ENCODE peak calls at places on chromosomes 1 and 21, in eight cellular contexts. P is hypothalamus; H is fibroblast of mammary gland; I is lower lobe of right lung; X is activated T-cell treated with anti-CD3 and anti-CD28 coated beads for 1 hour; M is activated CD4-positive, alpha-beta T cell treated with anti-CD3 and anti-CD28 coated beads, Interleukin-2, amount 50 U/mL, for 1 hour; F is AML-193; U is NCI-H460. L is an unnamed sample.

GRCh38 chr1:86434031-86434430 is 10.1 kb downstream of the CLCA2 start:
- DNase-seq in P (no peak), H (no peak), I (no peak), X (no peak), M (no peak), F (no peak), U (no peak), L (no peak)

GRCh38 chr1:101291562-101292035 is 54.8 kb downstream of the S1PR1 start:
- DNase-seq in P (no peak), H (peak; percentile 84), I (no peak), X (no peak), M (no peak), F (peak; percentile 77), U (no peak), L (no peak)

GRCh38 chr1:210582186-210582981 is 253.7 kb downstream of the HHAT start:
- DNase-seq in P (no peak), H (no peak), I (no peak), X (no peak), M (no peak), F (no peak), U (no peak), L (no peak)

GRCh38 chr1:172653015-172653709 is 5.7 kb upstream of the FASLG start:
- DNase-seq in P (no peak), H (peak; percentile 52), I (no peak), X (no peak), M (no peak), F (no peak), U (no peak), L (no peak)

GRCh38 chr1:20552728-20553571 is 577 bp downstream of the FAM43B start:
- DNase-seq in P (no peak), H (peak; percentile 26), I (no peak), X (no peak), M (no peak), F (no peak), U (no peak), L (no peak)

GRCh38 chr1:51237714-51238403 is 1.8 kb downstream of the RNF11 start:
- DNase-seq in P (no peak), H (peak; percentile 63), I (no peak), X (no peak), M (no peak), F (no peak), U (no peak), L (no peak)

GRCh38 chr1:53061859-53062714 is at the start of gene PODN:
- DNase-seq in P (no peak), H (no peak), I (peak; percentile 52), X (no peak), M (no peak), F (no peak), U (no peak), L (peak; percentile 83)

GRCh38 chr21:46108827-46109226 is 10.9 kb downstream of the COL6A2 start:
- DNase-seq in P (no peak), H (no peak), I (no peak), X (no peak), M (no peak), F (no peak), U (no peak), L (no peak)

GRCh38 chr1:55374801-55375616 is 159.8 kb upstream of the USP24 start:
- DNase-seq in P (no peak), H (peak; percentile 53), I (no peak), X (no peak), M (no peak), F (no peak), U (no peak), L (no peak)

GRCh38 chr1:67138813-67139539 is 4.2 kb upstream of the C1orf141 start:
- DNase-seq in P (no peak), H (no peak), I (no peak), X (no peak), M (no peak), F (no peak), U (no peak), L (no peak)

GRCh38 chr1:7218210-7218832 is 433.1 kb downstream of the CAMTA1 start:
- DNase-seq in P (no peak), H (peak; percentile 61), I (no peak), X (no peak), M (peak; percentile 10), F (peak; percentile 23), U (peak; percentile 46), L (no peak)

GRCh38 chr1:113223040-113223439 is 150.0 kb downstream of the LRIG2 start:
- DNase-seq in P (no peak), H (no peak), I (no peak), X (no peak), M (no peak), F (no peak), U (no peak), L (no peak)

GRCh38 chr1:26283871-26284596 is 4.1 kb downstream of the SH3BGRL3 start:
- DNase-seq in P (no peak), H (no peak), I (no peak), X (no peak), M (no peak), F (no peak), U (no peak), L (no peak)

GRCh38 chr1:117051224-117052064 is 8.7 kb upstream of the TTF2 start:
- DNase-seq in P (no peak), H (peak; percentile 14), I (peak; percentile 64), X (peak; percentile 12), M (peak; percentile 23), F (no peak), U (no peak), L (no peak)

GRCh38 chr21:38343691-38344090 is 86.9 kb downstream of the KCNJ15 start:
- DNase-seq in P (no peak), H (peak; percentile 50), I (peak; percentile 76), X (no peak), M (no peak), F (no peak), U (no peak), L (no peak)

GRCh38 chr1:25817840-25818501 is 1.8 kb upstream of the MTFR1L start:
- DNase-seq in P (no peak), H (no peak), I (no peak), X (no peak), M (no peak), F (no peak), U (no peak), L (peak; percentile 69)

GRCh38 chr1:197632000-197632399 is 143.3 kb downstream of the DENND1B start:
- DNase-seq in P (no peak), H (no peak), I (no peak), X (no peak), M (no peak), F (no peak), U (no peak), L (no peak)

GRCh38 chr1:245538671-245539070 is 383.9 kb downstream of the KIF26B start:
- DNase-seq in P (no peak), H (peak; percentile 1), I (no peak), X (no peak), M (no peak), F (no peak), U (no peak), L (no peak)

GRCh38 chr1:151668090-151668489 is 48.5 kb downstream of the CELF3 start:
- DNase-seq in P (no peak), H (no peak), I (no peak), X (no peak), M (no peak), F (no peak), U (no peak), L (no peak)

GRCh38 chr1:204080163-204080903 is 7.4 kb downstream of the SOX13 start:
- DNase-seq in P (no peak), H (peak; percentile 84), I (peak; percentile 94), X (no peak), M (no peak), F (no peak), U (peak; percentile 45), L (peak; percentile 60)

GRCh38 chr1:42936309-42937078 is 22.2 kb downstream of the SLC2A1 start:
- DNase-seq in P (no peak), H (peak; percentile 90), I (peak; percentile 40), X (no peak), M (no peak), F (no peak), U (peak; percentile 61), L (peak; percentile 67)

GRCh38 chr1:66388918-66389317 is 145.0 kb upstream of the SGIP1 start:
- DNase-seq in P (no peak), H (no peak), I (no peak), X (no peak), M (no peak), F (no peak), U (no peak), L (no peak)

GRCh38 chr1:16618719-16619118 is 5.4 kb upstream of the NBPF1 start:
- DNase-seq in P (no peak), H (no peak), I (peak; percentile 52), X (no peak), M (no peak), F (no peak), U (no peak), L (peak; percentile 98)

GRCh38 chr1:146007048-146007784 is 10.8 kb upstream of the TXNIP start:
- DNase-seq in P (no peak), H (peak; percentile 90), I (no peak), X (peak; percentile 64), M (peak; percentile 63), F (peak; percentile 87), U (peak; percentile 80), L (no peak)

GRCh38 chr1:237303929-237304328 is 261.9 kb downstream of the RYR2 start:
- DNase-seq in P (no peak), H (no peak), I (no peak), X (no peak), M (no peak), F (no peak), U (no peak), L (no peak)

GRCh38 chr1:45001011-45001481 is 10.1 kb downstream of the HECTD3 start:
- DNase-seq in P (no peak), H (no peak), I (peak; percentile 75), X (no peak), M (no peak), F (no peak), U (no peak), L (no peak)

GRCh38 chr1:228723287-228723686 is 12.0 kb upstream of the RHOU start:
- DNase-seq in P (no peak), H (no peak), I (no peak), X (no peak), M (no peak), F (no peak), U (no peak), L (no peak)

L was measured in chondrocyte.